ENCODE peak calls at places on chromosomes 11 and 22, in five cellular contexts. Y, R, A, L and P are unnamed samples.

GRCh38 chr11:19498986-19499669 is 213.5 kb upstream of the NAV2 start:
- DNase-seq in Y (no peak), R (peak), A (peak), L (peak), P (no peak)

GRCh38 chr22:26139320-26139719 is 29.9 kb upstream of the SEZ6L start:
- DNase-seq in Y (no peak), R (no peak), A (no peak), L (no peak), P (peak)

GRCh38 chr11:1197431-1197885 is 25.4 kb upstream of the MUC5B start:
- DNase-seq in Y (no peak), R (no peak), A (no peak), L (no peak), P (peak)

GRCh38 chr11:1631066-1631568 is 1.5 kb downstream of the KRTAP5-5 start:
- DNase-seq in Y (no peak), R (no peak), A (no peak), L (no peak), P (no peak)

GRCh38 chr22:44284711-44285110 is 28.0 kb downstream of the SHISAL1 start:
- DNase-seq in Y (no peak), R (no peak), A (no peak), L (no peak), P (no peak)

GRCh38 chr11:101321222-101321621 is 191.6 kb upstream of the PGR start:
- DNase-seq in Y (no peak), R (no peak), A (no peak), L (no peak), P (no peak)

GRCh38 chr22:32444068-32444467 is 20.2 kb downstream of the BPIFC start:
- DNase-seq in Y (no peak), R (peak), A (peak), L (no peak), P (no peak)

GRCh38 chr11:2473361-2474058 is 28.7 kb downstream of the KCNQ1 start:
- DNase-seq in Y (no peak), R (no peak), A (no peak), L (no peak), P (no peak)

GRCh38 chr11:45209000-45209399 is 62.6 kb downstream of the PRDM11 start:
- DNase-seq in Y (no peak), R (no peak), A (no peak), L (no peak), P (no peak)

GRCh38 chr11:35916270-35916669 is 27.6 kb upstream of the LDLRAD3 start:
- DNase-seq in Y (no peak), R (no peak), A (no peak), L (no peak), P (no peak)

GRCh38 chr22:19448739-19449421 is 1.4 kb upstream of the C22orf39 start:
- DNase-seq in Y (no peak), R (no peak), A (peak), L (no peak), P (no peak)

GRCh38 chr22:19941365-19942070 is at the start of the genes COMT and TXNRD2:
- DNase-seq in Y (peak), R (peak), A (peak), L (peak), P (peak)

GRCh38 chr22:49310354-49310753 is 517.3 kb downstream of the BRD1 start:
- DNase-seq in Y (no peak), R (no peak), A (no peak), L (no peak), P (no peak)

GRCh38 chr11:69401715-69402114 is 79.7 kb upstream of the LINC01488 start:
- DNase-seq in Y (no peak), R (no peak), A (no peak), L (no peak), P (no peak)

GRCh38 chr22:21633481-21633880 is 921 bp downstream of the CCDC116 start:
- DNase-seq in Y (no peak), R (no peak), A (no peak), L (no peak), P (no peak)

GRCh38 chr11:67303132-67303988 is at the start of gene SSH3:
- DNase-seq in Y (peak), R (peak), A (peak), L (peak), P (peak)

GRCh38 chr11:57567210-57567511 is 311 bp downstream of the UBE2L6 start:
- DNase-seq in Y (no peak), R (no peak), A (no peak), L (no peak), P (no peak)

GRCh38 chr11:67055812-67056211 is 835 bp upstream of the RHOD start:
- DNase-seq in Y (no peak), R (peak), A (no peak), L (peak), P (no peak)

GRCh38 chr11:72738199-72739141 is 13.7 kb downstream of the ARAP1 start:
- DNase-seq in Y (no peak), R (no peak), A (no peak), L (peak), P (peak)

GRCh38 chr11:29527391-29527936 is 489.4 kb downstream of the KCNA4 start:
- DNase-seq in Y (no peak), R (peak), A (peak), L (peak), P (no peak)

GRCh38 chr11:120539681-120540369 is 28.3 kb downstream of the GRIK4 start:
- DNase-seq in Y (no peak), R (peak), A (no peak), L (peak), P (no peak)

GRCh38 chr22:44406581-44407403 is 91.2 kb downstream of the RTL6 start:
- DNase-seq in Y (no peak), R (no peak), A (no peak), L (peak), P (peak)

GRCh38 chr11:90133560-90134145 is 810 bp upstream of the NAALAD2 start:
- DNase-seq in Y (no peak), R (no peak), A (no peak), L (no peak), P (no peak)

GRCh38 chr11:110156503-110156902 is 63.3 kb downstream of the ZC3H12C start:
- DNase-seq in Y (no peak), R (no peak), A (no peak), L (no peak), P (no peak)

GRCh38 chr22:49530671-49531532 is 296.8 kb downstream of the BRD1 start:
- DNase-seq in Y (no peak), R (no peak), A (no peak), L (no peak), P (no peak)

GRCh38 chr22:37197451-37198289 is 9.6 kb upstream of the C1QTNF6 start:
- DNase-seq in Y (no peak), R (peak), A (no peak), L (peak), P (peak)

GRCh38 chr11:61294717-61295595 is at the start of gene VWCE:
- DNase-seq in Y (peak), R (no peak), A (peak), L (peak), P (peak)

GRCh38 chr11:99634581-99634980 is 613.8 kb downstream of the CNTN5 start:
- DNase-seq in Y (no peak), R (no peak), A (no peak), L (no peak), P (no peak)

GRCh38 chr22:17866127-17866526 is 91.9 kb upstream of the BID start:
- DNase-seq in Y (peak), R (no peak), A (no peak), L (no peak), P (peak)

GRCh38 chr11:72233056-72233772 is 8.6 kb downstream of the INPPL1 start:
- DNase-seq in Y (no peak), R (no peak), A (no peak), L (no peak), P (no peak)

GRCh38 chr11:56886465-56886864 is 102.2 kb upstream of the OR5AK2 start:
- DNase-seq in Y (no peak), R (no peak), A (no peak), L (no peak), P (no peak)

GRCh38 chr11:2186669-2187266 is 15.2 kb upstream of the TH start:
- DNase-seq in Y (no peak), R (no peak), A (peak), L (peak), P (peak)

GRCh38 chr11:2950825-2951224 is 21.6 kb upstream of the PHLDA2 start:
- DNase-seq in Y (no peak), R (no peak), A (no peak), L (no peak), P (no peak)

GRCh38 chr11:198236-198806 is 5.4 kb downstream of the SCGB1C1 start:
- DNase-seq in Y (no peak), R (no peak), A (no peak), L (no peak), P (no peak)